ENCODE peak calls at places on chromosomes 3 and 15, in nine cellular contexts. A is H9, B is A549, P is uterus, O is IMR-90, F is aorta, W is tibial artery, N is gastrocnemius medialis, X is body of pancreas. C is an unnamed sample. For H3K9me3, the result is how much of the 10 kb centered on the place peaks cover.

GRCh38 chr3:182979719-182980191 is 583 bp downstream of the DCUN1D1 start:
- DNase-seq in A (no peak), B (peak), P (no peak), O (peak), F (no peak), W (peak), N (no peak), X (peak), C (no peak)

GRCh38 chr3:66983101-66983500 is 15.0 kb upstream of the KBTBD8 start:
- DNase-seq in A (no peak), B (no peak), P (no peak), O (no peak), F (no peak), W (no peak), N (no peak), X (no peak), C (no peak)

GRCh38 chr15:65653341-65653740 is 31.6 kb downstream of the SLC24A1 start:
- DNase-seq in A (no peak), B (no peak), P (no peak), O (peak), F (no peak), W (no peak), N (no peak), X (no peak), C (no peak)

GRCh38 chr3:99921986-99922385 is 104.3 kb downstream of the CMSS1 start:
- DNase-seq in A (no peak), B (no peak), P (no peak), O (no peak), F (no peak), W (no peak), N (no peak), X (no peak), C (no peak)

GRCh38 chr15:40054056-40054745 is 15.2 kb upstream of the SRP14 start:
- DNase-seq in A (peak), B (no peak), P (no peak), O (peak), F (no peak), W (no peak), N (no peak), X (no peak), C (no peak)

GRCh38 chr15:32849769-32850668 is 132.2 kb downstream of the GREM1 start:
- DNase-seq in A (no peak), B (peak), P (no peak), O (peak), F (no peak), W (no peak), N (no peak), X (no peak), C (no peak)

GRCh38 chr3:174960898-174961297 is 101.8 kb downstream of the NAALADL2 start:
- DNase-seq in A (no peak), B (no peak), P (no peak), O (no peak), F (no peak), W (no peak), N (no peak), X (no peak), C (no peak)

GRCh38 chr3:115891237-115891636 is 267.9 kb downstream of the GAP43 start:
- DNase-seq in A (no peak), B (no peak), P (no peak), O (no peak), F (no peak), W (no peak), N (no peak), X (no peak), C (no peak)

GRCh38 chr3:39414421-39414907 is 7.9 kb downstream of the RPSA start:
- DNase-seq in A (peak), B (no peak), P (no peak), O (no peak), F (no peak), W (no peak), N (peak), X (peak), C (no peak)

GRCh38 chr15:25053000-25053815 is 98.4 kb downstream of the SNRPN start:
- DNase-seq in A (peak), B (no peak), P (peak), O (no peak), F (peak), W (no peak), N (no peak), X (no peak), C (no peak)
- H3K9me3 ChIP-seq in A (half or more), B (half or more), P (under half), O (half or more), F (half or more), W (half or more), N (half or more), X (under half), C (half or more)

GRCh38 chr15:26298666-26299065 is 435.5 kb upstream of the ATP10A start:
- DNase-seq in A (no peak), B (no peak), P (no peak), O (no peak), F (no peak), W (no peak), N (no peak), X (no peak), C (no peak)
- H3K9me3 ChIP-seq in A (under half), B (under half), P (under half), O (under half), F (under half), W (under half), N (under half), X (under half), C (under half)

DNA sequence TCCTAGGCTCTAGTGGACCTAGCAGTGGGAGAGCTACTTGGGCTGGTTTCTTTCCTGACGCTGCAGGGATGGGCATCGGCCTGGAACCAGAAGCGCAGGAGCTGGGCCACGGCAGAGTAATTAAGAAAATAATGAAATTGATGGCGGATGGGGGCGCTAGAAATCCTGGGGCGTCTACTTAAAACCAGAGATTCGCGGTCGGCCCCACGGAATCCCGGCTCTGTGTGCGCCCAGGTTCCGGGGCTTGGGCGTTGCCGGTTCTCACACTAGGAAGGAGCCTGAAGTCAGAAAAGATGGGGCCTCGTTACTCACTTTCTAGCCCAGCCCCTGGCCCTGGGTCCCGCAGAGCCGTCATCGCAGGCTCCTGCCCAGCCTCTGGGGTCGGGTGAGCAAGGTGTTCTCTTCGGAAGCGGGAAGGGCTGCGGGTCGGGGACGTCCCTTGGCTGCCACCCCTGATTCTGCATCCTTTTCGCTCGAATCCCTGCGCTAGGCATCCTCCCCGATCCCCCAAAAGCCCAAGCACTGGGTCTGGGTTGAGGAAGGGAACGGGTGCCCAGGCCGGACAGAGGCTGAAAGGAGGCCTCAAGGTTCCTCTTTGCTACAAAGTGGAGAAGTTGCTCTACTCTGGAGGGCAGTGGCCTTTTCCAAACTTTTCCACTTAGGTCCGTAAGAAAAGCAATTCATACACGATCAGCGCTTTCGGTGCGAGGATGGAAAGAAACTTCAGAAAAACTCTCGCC is 6.1 kb downstream of the SOX14 start:
- DNase-seq in A (peak), B (no peak), P (no peak), O (no peak), F (no peak), W (no peak), N (no peak), X (no peak), C (no peak)
- H3K9me3 ChIP-seq in A (under half), B (under half), P (under half), O (under half), F (under half), W (under half), N (under half), X (under half), C (under half)

GRCh38 chr15:22257668-22258401 is 177.5 kb downstream of the OR4M2 start:
- DNase-seq in A (no peak), B (no peak), P (no peak), O (no peak), F (peak), W (no peak), N (no peak), X (no peak), C (no peak)

GRCh38 chr15:22259881-22260421 is 179.6 kb downstream of the OR4M2 start:
- DNase-seq in A (no peak), B (no peak), P (no peak), O (no peak), F (no peak), W (no peak), N (no peak), X (no peak), C (no peak)

GRCh38 chr15:22262613-22263020 is 182.3 kb downstream of the OR4M2 start:
- DNase-seq in A (no peak), B (peak), P (no peak), O (no peak), F (peak), W (peak), N (no peak), X (no peak), C (no peak)

GRCh38 chr15:22257047-22257667 is 176.8 kb downstream of the OR4M2 start:
- DNase-seq in A (no peak), B (peak), P (no peak), O (no peak), F (peak), W (no peak), N (no peak), X (no peak), C (no peak)

GRCh38 chr15:22258402-22259150 is 178.2 kb downstream of the OR4M2 start:
- DNase-seq in A (no peak), B (no peak), P (no peak), O (no peak), F (peak), W (no peak), N (no peak), X (no peak), C (no peak)
- H3K9me3 ChIP-seq in A (half or more), B (under half), P (under half), O (under half), F (under half), W (under half), N (under half), X (under half), C (under half)

C was measured in heart right ventricle.